ENCODE peak calls at places on chromosomes 12 and 14, in four cellular contexts. E is T-helper 22 cell; Y is stimulated activated CD8-positive, alpha-beta memory T cell treated with anti-CD3 and anti-CD28 coated beads, Interleukin-2, amount 100 ng/mL, for 1 hour; K is putamen. B is an unnamed sample.
A peak's percentile ranks its signal among the peaks of the same experiment; 100 is the strongest.

GRCh38 chr14:68791078-68791983 is 1.5 kb downstream of the ZFP36L1 start:
- DNase-seq in K (no peak), E (no peak), Y (no peak), B (no peak)

GRCh38 chr14:73715707-73716106 is 1.5 kb upstream of the PNMA1 start:
- DNase-seq in Y (no peak), E (no peak), K (no peak), B (no peak)

GRCh38 chr12:12086975-12087692 is 16.4 kb downstream of the BCL2L14 start:
- DNase-seq in K (no peak), Y (no peak), E (no peak), B (no peak)

GRCh38 chr12:65536876-65537661 is 258.6 kb downstream of the MSRB3 start:
- DNase-seq in E (no peak), K (no peak), Y (no peak), B (no peak)

GRCh38 chr14:102819176-102819628 is 42.0 kb downstream of the TRAF3 start:
- DNase-seq in Y (no peak), K (no peak), E (peak; percentile 35), B (no peak)

GRCh38 chr12:6699989-6700645 is 498 bp downstream of the PIANP start:
- DNase-seq in Y (no peak), K (peak; percentile 43), E (no peak), B (peak; percentile 59)

GRCh38 chr12:114240288-114240687 is 165.7 kb downstream of the TBX5 start:
- DNase-seq in E (no peak), Y (no peak), K (no peak), B (no peak)

GRCh38 chr12:121776190-121777098 is 17.0 kb downstream of the RHOF start:
- DNase-seq in K (no peak), E (peak; percentile 66), Y (peak; percentile 84), B (no peak)

GRCh38 chr12:44078273-44078672 is 242.4 kb downstream of the TMEM117 start:
- DNase-seq in Y (no peak), E (no peak), K (no peak), B (no peak)

GRCh38 chr14:85426068-85426935 is 103.6 kb upstream of the FLRT2 start:
- DNase-seq in Y (no peak), E (no peak), K (no peak), B (no peak)

GRCh38 chr12:103677341-103677740 is 90.3 kb downstream of the STAB2 start:
- DNase-seq in K (no peak), E (no peak), Y (no peak), B (no peak)

GRCh38 chr14:35740215-35740614 is 68.9 kb downstream of the RALGAPA1 start:
- DNase-seq in Y (no peak), K (no peak), E (no peak), B (no peak)

GRCh38 chr12:53101931-53102781 is 1.1 kb upstream of the SOAT2 start:
- DNase-seq in K (no peak), Y (no peak), E (no peak), B (no peak)

GRCh38 chr12:29103539-29103974 is 45.5 kb upstream of the FAR2 start:
- DNase-seq in K (no peak), E (peak; percentile 17), Y (peak; percentile 4), B (no peak)

GRCh38 chr14:33567003-33567735 is 383.7 kb downstream of the EGLN3 start:
- DNase-seq in E (no peak), Y (no peak), K (no peak), B (no peak)

GRCh38 chr12:95118138-95118787 is 44.8 kb upstream of the NR2C1 start:
- DNase-seq in Y (no peak), K (no peak), E (no peak), B (no peak)

GRCh38 chr14:101235042-101235871 is 326.0 kb upstream of the DIO3 start:
- DNase-seq in Y (no peak), E (no peak), K (peak; percentile 25), B (peak; percentile 36)

GRCh38 chr14:85131523-85131922 is 398.4 kb upstream of the FLRT2 start:
- DNase-seq in E (no peak), Y (no peak), K (no peak), B (no peak)

GRCh38 chr12:11771356-11771755 is 121.9 kb downstream of the ETV6 start:
- DNase-seq in E (no peak), K (no peak), Y (no peak), B (no peak)

GRCh38 chr12:74337951-74338350 is 199.7 kb upstream of the ATXN7L3B start:
- DNase-seq in Y (no peak), K (no peak), E (no peak), B (no peak)

GRCh38 chr14:85867450-85867849 is 337.5 kb downstream of the FLRT2 start:
- DNase-seq in K (no peak), Y (no peak), E (no peak), B (no peak)

GRCh38 chr12:132593938-132594358 is 16.4 kb downstream of the LRCOL1 start:
- DNase-seq in K (peak; percentile 82), Y (no peak), E (no peak), B (peak; percentile 91)

GRCh38 chr14:99080306-99080705 is 191.7 kb downstream of the BCL11B start:
- DNase-seq in Y (no peak), K (no peak), E (no peak), B (no peak)

GRCh38 chr14:90491221-90491867 is 94.5 kb downstream of the CALM1 start:
- DNase-seq in E (no peak), Y (no peak), K (peak; percentile 88), B (peak; percentile 63)

GRCh38 chr12:130435826-130436225 is 98.1 kb downstream of the PIWIL1 start:
- DNase-seq in K (no peak), Y (no peak), E (no peak), B (peak; percentile 7)

GRCh38 chr12:50545783-50546182 is 41.0 kb downstream of the DIP2B start:
- DNase-seq in Y (no peak), E (no peak), K (no peak), B (no peak)

GRCh38 chr12:57614178-57614947 is 3.1 kb downstream of the ARHGEF25 start:
- DNase-seq in K (no peak), E (no peak), Y (no peak), B (no peak)

GRCh38 chr14:104132981-104133380 is 5.4 kb upstream of the KIF26A start:
- DNase-seq in E (no peak), K (no peak), Y (no peak), B (no peak)

B was measured in dorsolateral prefrontal cortex.